ENCODE peak calls at places on chromosomes 6 and 20, in four cellular contexts. W is stomach, C is hepatocyte, D is body of pancreas. A is an unnamed sample.

GRCh38 chr20:50191566-50192363 is 1.1 kb downstream of the CEBPB start:
- DNase-seq in W (peak; percentile 47), C (peak; percentile 77), D (peak; percentile 68), A (no peak)

GRCh38 chr6:1240766-1241165 is 71.1 kb upstream of the FOXQ1 start:
- DNase-seq in W (no peak), C (no peak), D (no peak), A (peak; percentile 49)

GRCh38 chr20:51869002-51869401 is 66.7 kb upstream of the SALL4 start:
- DNase-seq in W (no peak), C (no peak), D (no peak), A (no peak)

GRCh38 chr6:46407785-46408530 is 83.3 kb downstream of the RCAN2 start:
- DNase-seq in W (no peak), C (no peak), D (no peak), A (no peak)

GRCh38 chr6:11710968-11711643 is 67.5 kb downstream of the ADTRP start:
- DNase-seq in W (no peak), C (no peak), D (no peak), A (no peak)

GRCh38 chr6:154995241-154996162 is at the start of gene TIAM2:
- DNase-seq in W (no peak), C (peak; percentile 68), D (no peak), A (no peak)

GRCh38 chr6:119614138-119614537 is 264.6 kb upstream of the MAN1A1 start:
- DNase-seq in W (no peak), C (no peak), D (no peak), A (no peak)

GRCh38 chr6:24982231-24982630 is 46.5 kb upstream of the RIPOR2 start:
- DNase-seq in W (no peak), C (no peak), D (no peak), A (no peak)

GRCh38 chr6:49915035-49915434 is 48.7 kb upstream of the CRISP1 start:
- DNase-seq in W (no peak), C (peak; percentile 13), D (no peak), A (no peak)

GRCh38 chr6:37696841-37697735 is 595 bp downstream of the MDGA1 start:
- DNase-seq in W (peak; percentile 30), C (peak; percentile 48), D (peak; percentile 30), A (no peak)

GRCh38 chr20:38186788-38187221 is 21.7 kb upstream of the TGM2 start:
- DNase-seq in W (no peak), C (no peak), D (no peak), A (peak; percentile 87)

GRCh38 chr6:5132741-5133140 is 47.6 kb downstream of the PPP1R3G start:
- DNase-seq in W (peak; percentile 43), C (peak; percentile 23), D (peak; percentile 37), A (no peak)

GRCh38 chr20:19283503-19283902 is 71.1 kb downstream of the SLC24A3 start:
- DNase-seq in W (peak; percentile 33), C (peak; percentile 23), D (no peak), A (no peak)

GRCh38 chr6:98980814-98981213 is 33.1 kb upstream of the FBXL4 start:
- DNase-seq in W (no peak), C (no peak), D (no peak), A (no peak)

GRCh38 chr20:38315290-38315966 is 11.5 kb downstream of the BPI start:
- DNase-seq in W (no peak), C (no peak), D (no peak), A (no peak)

DNA sequence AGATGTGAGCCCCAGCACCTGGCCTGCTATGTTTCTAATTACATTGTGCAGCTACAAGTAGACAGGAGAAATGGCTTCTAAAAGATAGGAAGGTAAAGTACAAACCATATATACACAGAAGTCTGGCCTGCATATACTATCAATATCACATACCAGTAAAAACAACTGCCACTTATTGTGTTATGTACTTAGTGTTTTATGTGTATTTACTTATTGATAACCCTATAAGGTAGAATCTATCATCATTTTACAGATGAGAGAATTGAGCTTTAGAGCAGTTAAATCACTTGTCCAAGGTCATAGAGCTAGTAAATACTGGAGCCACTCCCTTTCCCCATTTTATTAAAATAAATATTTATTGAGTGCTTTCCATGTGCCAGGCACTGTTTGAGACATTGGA is 102.4 kb upstream of the PRDM1 start:
- DNase-seq in W (no peak), C (no peak), D (no peak), A (no peak)
- H3K27me3 ChIP-seq in W (peaks cover 16% of the 10 kb centered on the region), C (peaks cover 25% of the 10 kb centered on the region), D (no peaks in the 10 kb centered on the region), A (no peaks in the 10 kb centered on the region)

GRCh38 chr6:146985966-146986365 is 218.3 kb upstream of the STXBP5 start:
- DNase-seq in W (no peak), C (no peak), D (no peak), A (no peak)
- H3K4me1 ChIP-seq in W (no peaks in the 10 kb centered on the region), C (peaks cover 16% of the 10 kb centered on the region), D (no peaks in the 10 kb centered on the region), A (peaks cover 6% of the 10 kb centered on the region)

GRCh38 chr6:168721571-168721970 is 280.6 kb downstream of the SMOC2 start:
- DNase-seq in W (no peak), C (no peak), D (no peak), A (no peak)
- H3K27ac ChIP-seq in W (no peak overlapping the region), C (no peak overlapping the region), D (no peak overlapping the region), A (no peak overlapping the region)

DNA sequence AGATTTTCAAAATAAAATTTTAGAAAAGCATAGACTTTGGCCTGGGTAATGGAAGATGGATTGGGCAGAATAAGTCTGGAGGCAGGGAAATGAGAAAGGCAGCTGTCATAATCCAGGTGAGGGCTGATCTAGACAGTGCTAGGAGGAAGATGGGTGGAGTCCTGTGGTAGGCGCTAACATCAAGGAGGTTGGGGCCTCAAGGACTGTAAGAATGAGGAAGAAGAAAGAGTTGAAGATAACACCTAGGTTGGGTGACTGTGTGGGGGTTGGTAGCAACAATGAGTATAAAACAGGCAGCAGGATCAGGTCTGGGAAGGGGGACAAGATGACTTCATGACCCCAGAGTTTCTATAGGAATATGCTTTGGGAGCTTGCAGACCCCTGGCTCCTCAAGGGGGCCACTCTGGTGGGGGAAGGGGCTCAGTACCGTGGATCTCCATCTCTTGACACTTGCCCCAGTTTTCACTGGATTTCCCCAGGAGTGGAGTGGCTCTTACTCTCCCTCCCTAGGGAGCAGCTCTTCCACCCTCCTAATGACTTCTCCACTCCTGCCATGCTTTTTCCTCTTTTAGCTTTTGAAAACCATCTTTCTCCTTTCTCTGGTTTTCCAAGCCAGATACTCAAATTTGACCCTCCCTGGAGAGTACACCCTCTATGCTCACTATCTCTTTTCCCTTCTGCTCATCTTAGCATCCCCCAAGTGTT is 14.8 kb downstream of the TRIM31 start:
- DNase-seq in W (peak; percentile 32), C (peak; percentile 59), D (no peak), A (no peak)
- H3K27me3 ChIP-seq in W (peaks cover 13% of the 10 kb centered on the region), C (peaks cover 58% of the 10 kb centered on the region), D (no peaks in the 10 kb centered on the region), A (no peaks in the 10 kb centered on the region)

GRCh38 chr6:40520108-40520507 is 67.1 kb downstream of the LRFN2 start:
- DNase-seq in W (no peak), C (no peak), D (no peak), A (no peak)
- H3K4me1 ChIP-seq in W (no peaks in the 10 kb centered on the region), C (no peaks in the 10 kb centered on the region), D (no peaks in the 10 kb centered on the region), A (no peaks in the 10 kb centered on the region)

GRCh38 chr6:125229080-125229479 is 72.7 kb downstream of the HDDC2 start:
- DNase-seq in W (no peak), C (no peak), D (no peak), A (no peak)
- H3K27ac ChIP-seq in W (no peak overlapping the region), C (no peak overlapping the region), D (no peak overlapping the region), A (no peak overlapping the region)

GRCh38 chr6:108166664-108167448 is 1.0 kb downstream of the NR2E1 start:
- DNase-seq in W (no peak), C (no peak), D (no peak), A (no peak)
- H3K27me3 ChIP-seq in W (peaks cover 100% of the 10 kb centered on the region), C (peaks cover 100% of the 10 kb centered on the region), D (no peaks in the 10 kb centered on the region), A (peaks cover 100% of the 10 kb centered on the region)

DNA sequence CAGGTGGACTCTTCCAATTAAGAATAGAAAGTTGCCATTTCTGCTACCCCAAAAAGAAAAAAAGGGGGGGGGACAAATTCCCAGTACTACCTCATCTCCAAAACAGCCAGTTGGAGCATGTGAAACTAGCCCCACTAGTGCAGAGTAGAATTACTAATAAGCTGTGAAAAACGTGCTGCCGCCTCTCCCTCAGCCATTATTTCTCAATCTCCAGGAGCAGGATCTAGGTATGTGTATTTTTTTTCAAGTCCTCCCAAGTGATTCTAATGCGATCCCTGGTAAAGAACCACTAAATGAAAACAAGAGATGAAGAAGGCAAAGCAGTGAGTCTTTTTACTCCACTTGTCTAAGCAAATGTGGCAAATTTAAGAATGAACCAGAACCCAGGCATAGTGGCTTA is 154.5 kb upstream of the SHLD1 start:
- DNase-seq in W (no peak), C (no peak), D (no peak), A (no peak)
- H3K4me1 ChIP-seq in W (no peaks in the 10 kb centered on the region), C (no peaks in the 10 kb centered on the region), D (no peaks in the 10 kb centered on the region), A (no peaks in the 10 kb centered on the region)